ENCODE peak calls at places on chromosomes 6 and 20, in ten cellular contexts. P is tibial nerve, D is Peyer's patch, K is uterus, H is HepG2, X is HCT116, Q is body of pancreas, I is heart left ventricle, F is esophagus squamous epithelium, Y is IMR-90. A is an unnamed sample. For H3K4me1 and H3K27me3, the result is how much of the 10 kb centered on the place peaks cover.

GRCh38 chr6:57261896-57262295 is 39.8 kb upstream of the RAB23 start:
- DNase-seq in P (no peak), D (no peak), K (no peak), H (no peak), X (no peak), Q (no peak), I (no peak), F (no peak), Y (no peak), A (no peak)

GRCh38 chr6:42452171-42453026 is 673 bp upstream of the TRERF1 start:
- DNase-seq in P (no peak), D (peak), K (peak), H (no peak), X (peak), Q (peak), I (peak), F (no peak), Y (peak), A (peak)

GRCh38 chr6:99129835-99130234 is 182.1 kb upstream of the FBXL4 start:
- DNase-seq in P (no peak), D (no peak), K (no peak), H (no peak), X (no peak), Q (no peak), I (no peak), F (no peak), Y (no peak), A (no peak)

GRCh38 chr20:57843941-57844625 is 134.3 kb upstream of the PMEPA1 start:
- DNase-seq in P (no peak), D (no peak), K (no peak), H (no peak), X (no peak), Q (no peak), I (no peak), F (no peak), Y (no peak), A (peak)

GRCh38 chr20:19211661-19212523 is 550 bp upstream of the SLC24A3 start:
- DNase-seq in P (no peak), D (peak), K (peak), H (no peak), X (no peak), Q (no peak), I (peak), F (no peak), Y (no peak), A (no peak)

GRCh38 chr6:52115891-52116604 is 28.6 kb upstream of the PKHD1 start:
- DNase-seq in P (no peak), D (no peak), K (no peak), H (no peak), X (no peak), Q (no peak), I (no peak), F (no peak), Y (no peak), A (no peak)

GRCh38 chr6:37713529-37714119 is 15.9 kb upstream of the MDGA1 start:
- DNase-seq in P (no peak), D (no peak), K (no peak), H (no peak), X (no peak), Q (no peak), I (no peak), F (no peak), Y (peak), A (no peak)

GRCh38 chr6:70724524-70724923 is 56.8 kb downstream of the SMAP1 start:
- DNase-seq in P (no peak), D (no peak), K (no peak), H (no peak), X (no peak), Q (no peak), I (no peak), F (no peak), Y (no peak), A (no peak)

GRCh38 chr6:164021589-164022290 is 607.2 kb downstream of the QKI start:
- DNase-seq in P (no peak), D (no peak), K (no peak), H (no peak), X (no peak), Q (no peak), I (no peak), F (no peak), Y (no peak), A (no peak)

GRCh38 chr6:39091163-39091562 is 23.8 kb downstream of the SAYSD1 start:
- DNase-seq in P (no peak), D (no peak), K (no peak), H (no peak), X (no peak), Q (no peak), I (no peak), F (no peak), Y (no peak), A (no peak)

GRCh38 chr20:24389686-24390085 is 79.7 kb upstream of the SYNDIG1 start:
- DNase-seq in P (no peak), D (no peak), K (no peak), H (no peak), X (no peak), Q (peak), I (no peak), F (no peak), Y (no peak), A (no peak)

GRCh38 chr20:44204832-44205215 is 5.7 kb downstream of the OSER1 start:
- DNase-seq in P (no peak), D (no peak), K (no peak), H (no peak), X (no peak), Q (no peak), I (no peak), F (no peak), Y (no peak), A (no peak)

GRCh38 chr6:1597924-1598323 is 11.8 kb upstream of the FOXC1 start:
- DNase-seq in P (no peak), D (no peak), K (no peak), H (peak), X (no peak), Q (no peak), I (no peak), F (no peak), Y (peak), A (no peak)

DNA sequence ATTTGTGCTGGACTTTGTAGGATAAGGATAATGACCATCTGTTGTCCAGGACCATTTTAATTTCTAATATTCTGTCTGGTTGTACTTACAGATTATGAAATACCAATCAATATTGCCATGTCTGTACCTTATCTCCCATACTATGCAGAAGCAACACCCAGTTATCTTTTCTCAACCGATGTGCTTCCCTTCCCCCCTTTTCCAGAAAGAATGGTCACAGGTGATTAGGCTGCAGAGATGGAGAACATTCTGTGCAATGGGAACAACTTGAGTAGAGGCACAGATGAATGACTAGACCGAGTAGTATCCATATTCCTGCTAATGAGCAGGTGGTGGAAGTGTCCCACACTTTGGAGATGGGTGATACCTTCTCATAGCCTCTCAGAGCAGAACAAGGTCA is 10.5 kb downstream of the RALY start:
- DNase-seq in P (no peak), D (no peak), K (no peak), H (no peak), X (no peak), Q (no peak), I (no peak), F (no peak), Y (no peak), A (no peak)
- H3K4me1 ChIP-seq in P (under half), D (under half), K (under half), H (half or more), X (under half), Q (half or more), I (half or more), F (under half), Y (under half), A (under half)

GRCh38 chr6:31578461-31579118 is 3.2 kb downstream of the TNF start:
- DNase-seq in P (no peak), D (no peak), K (no peak), H (no peak), X (no peak), Q (peak), I (no peak), F (no peak), Y (no peak), A (no peak)
- TF ChIP-seq POLR2A in P (no peak), D (no peak), K (no peak), H (no peak), X (no peak), Q (no peak), I (no peak), F (no peak), Y (no peak), A (no peak)

GRCh38 chr6:33142501-33142900 is 49.8 kb downstream of the COL11A2 start:
- DNase-seq in P (no peak), D (no peak), K (no peak), H (no peak), X (no peak), Q (no peak), I (no peak), F (no peak), Y (no peak), A (no peak)
- H3K27me3 ChIP-seq in P (under half), D (under half), K (under half), H (under half), X (under half), Q (under half), I (under half), F (under half), Y (under half), A (under half)

GRCh38 chr6:85673198-85674139 is 30.8 kb upstream of the SYNCRIP start:
- DNase-seq in P (no peak), D (no peak), K (no peak), H (no peak), X (no peak), Q (no peak), I (no peak), F (no peak), Y (no peak), A (no peak)

GRCh38 chr6:85670573-85670972 is 27.9 kb upstream of the SYNCRIP start:
- DNase-seq in P (no peak), D (no peak), K (no peak), H (no peak), X (no peak), Q (no peak), I (no peak), F (no peak), Y (peak), A (no peak)

GRCh38 chr6:85672623-85673022 is 29.9 kb upstream of the SYNCRIP start:
- DNase-seq in P (no peak), D (no peak), K (no peak), H (no peak), X (no peak), Q (no peak), I (no peak), F (no peak), Y (no peak), A (no peak)

GRCh38 chr6:85672050-85672449 is 29.4 kb upstream of the SYNCRIP start:
- DNase-seq in P (no peak), D (no peak), K (no peak), H (no peak), X (no peak), Q (no peak), I (no peak), F (no peak), Y (no peak), A (no peak)

DNA sequence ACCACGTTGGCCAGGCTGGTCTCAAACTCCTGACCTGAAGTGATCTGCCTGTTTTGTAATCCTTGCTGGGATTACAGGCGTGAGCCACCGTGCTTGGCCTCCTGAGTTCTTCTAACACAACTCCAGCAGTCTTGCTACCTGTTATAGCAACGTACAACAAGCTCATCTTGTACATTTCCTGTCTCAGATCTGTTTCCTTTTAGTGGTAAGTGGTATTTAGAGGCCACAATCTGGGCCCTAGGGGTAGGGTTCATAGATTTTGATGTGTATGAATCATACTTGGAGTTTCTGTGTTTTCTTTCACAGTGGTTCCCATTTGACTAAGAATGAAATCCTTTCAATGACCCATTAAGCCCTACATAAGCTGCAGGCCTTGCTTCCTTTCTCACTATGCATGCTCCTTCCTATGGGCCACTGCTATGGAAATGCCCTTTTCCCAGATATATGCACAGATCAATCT is 27.1 kb upstream of the SYNCRIP start:
- DNase-seq in P (no peak), D (no peak), K (no peak), H (no peak), X (no peak), Q (no peak), I (no peak), F (no peak), Y (peak), A (no peak)
- H3K4me1 ChIP-seq in P (under half), D (under half), K (under half), H (under half), X (under half), Q (under half), I (under half), F (under half), Y (under half), A (under half)

A was measured in suprapubic skin.